ENCODE peak calls at places on chromosomes 3 and 15, in six cellular contexts. P is stimulated activated naive CD8-positive, alpha-beta T cell treated with anti-CD3 and anti-CD28 coated beads, Interleukin-15, Interleukin-2, amounts not matched to agents 100 U/mL and 50 U/mL, for 24 hours; C is NCI-H1436; S is non-pigmented ciliary epithelial cell; T is ELR; B is colonic mucosa. I is an unnamed sample.

GRCh38 chr3:116453676-116454346 is 8.5 kb upstream of the LSAMP start:
- DNase-seq in P (no peak), C (no peak), S (no peak), T (peak), B (no peak), I (no peak)

GRCh38 chr3:37607604-37608003 is 254.1 kb upstream of the CTDSPL start:
- DNase-seq in P (no peak), C (no peak), S (no peak), T (no peak), B (no peak), I (no peak)

GRCh38 chr15:57357796-57358195 is 18.5 kb upstream of the CGNL1 start:
- DNase-seq in P (no peak), C (no peak), S (no peak), T (no peak), B (no peak), I (no peak)

GRCh38 chr15:32819406-32819930 is 101.7 kb downstream of the GREM1 start:
- DNase-seq in P (no peak), C (no peak), S (no peak), T (peak), B (no peak), I (no peak)

GRCh38 chr15:49622561-49622960 is 1.7 kb downstream of the DTWD1 start:
- DNase-seq in P (no peak), C (no peak), S (no peak), T (peak), B (no peak), I (no peak)

GRCh38 chr3:66270314-66270713 is 49.5 kb downstream of the SLC25A26 start:
- DNase-seq in P (no peak), C (no peak), S (no peak), T (no peak), B (no peak), I (no peak)

GRCh38 chr3:113092746-113093145 is 102.0 kb downstream of the GTPBP8 start:
- DNase-seq in P (no peak), C (no peak), S (no peak), T (peak), B (no peak), I (no peak)

GRCh38 chr3:113898892-113899291 is 48.9 kb upstream of the ZDHHC23 start:
- DNase-seq in P (no peak), C (no peak), S (peak), T (no peak), B (no peak), I (no peak)

GRCh38 chr3:170233532-170233931 is 11.3 kb downstream of the PRKCI start:
- DNase-seq in P (no peak), C (no peak), S (no peak), T (peak), B (peak), I (no peak)